ENCODE peak calls at places on chromosomes 13 and 19, in four cellular contexts. P is HCT116, S is H1, Y is HepG2. R is an unnamed sample.

GRCh38 chr19:9498183-9498902 is at the start of gene ZNF560:
- DNase-seq in P (no peak), S (peak; percentile 49), Y (no peak), R (peak; percentile 11)

GRCh38 chr13:47858678-47859050 is 142.4 kb downstream of the SUCLA2 start:
- DNase-seq in P (no peak), S (no peak), Y (no peak), R (no peak)

GRCh38 chr13:29535663-29536655 is 59.5 kb downstream of the SLC7A1 start:
- DNase-seq in P (no peak), S (no peak), Y (no peak), R (no peak)

GRCh38 chr19:48403606-48404005 is 10.1 kb downstream of the GRIN2D start:
- DNase-seq in P (no peak), S (peak; percentile 61), Y (peak; percentile 62), R (peak; percentile 62)

GRCh38 chr13:74134777-74135305 is 637 bp upstream of the KLF12 start:
- DNase-seq in P (no peak), S (peak; percentile 80), Y (no peak), R (no peak)

GRCh38 chr19:5665781-5666513 is 14.4 kb downstream of the MICOS13 start:
- DNase-seq in P (no peak), S (no peak), Y (peak; percentile 69), R (no peak)

GRCh38 chr19:12841094-12841493 is 2.8 kb downstream of the MAST1 start:
- DNase-seq in P (no peak), S (peak; percentile 96), Y (no peak), R (peak; percentile 76)

GRCh38 chr13:46348976-46349375 is 38.1 kb downstream of the RUBCNL start:
- DNase-seq in P (no peak), S (no peak), Y (no peak), R (no peak)

GRCh38 chr19:48813123-48813911 is 2.5 kb upstream of the BCAT2 start:
- DNase-seq in P (no peak), S (peak; percentile 69), Y (peak; percentile 43), R (peak; percentile 62)

GRCh38 chr13:42279080-42279479 is 7.1 kb downstream of the AKAP11 start:
- DNase-seq in P (no peak), S (no peak), Y (no peak), R (no peak)

GRCh38 chr19:8631425-8631819 is 989 bp downstream of the NFILZ start:
- DNase-seq in P (no peak), S (no peak), Y (peak; percentile 86), R (no peak)

GRCh38 chr19:41409288-41409687 is 11.7 kb downstream of the BCKDHA start:
- DNase-seq in P (peak; percentile 28), S (no peak), Y (peak; percentile 92), R (peak; percentile 49)

GRCh38 chr19:4473708-4474503 is 1.8 kb downstream of the HDGFL2 start:
- DNase-seq in P (no peak), S (peak; percentile 52), Y (no peak), R (no peak)

GRCh38 chr13:58254961-58255360 is 623.4 kb downstream of the PCDH17 start:
- DNase-seq in P (no peak), S (no peak), Y (no peak), R (no peak)

GRCh38 chr13:20181180-20181579 is 11.6 kb downstream of the GJB2 start:
- DNase-seq in P (no peak), S (no peak), Y (no peak), R (no peak)

GRCh38 chr13:33034061-33034460 is 17.8 kb downstream of the KL start:
- DNase-seq in P (no peak), S (no peak), Y (no peak), R (no peak)

GRCh38 chr19:19347401-19347800 is 26.8 kb downstream of the MAU2 start:
- DNase-seq in P (no peak), S (no peak), Y (no peak), R (no peak)

GRCh38 chr19:3479177-3479818 is 1.0 kb downstream of the SMIM24 start:
- DNase-seq in P (peak; percentile 27), S (peak; percentile 69), Y (no peak), R (peak; percentile 85)

GRCh38 chr19:33246729-33247440 is 21.2 kb upstream of the SLC7A10 start:
- DNase-seq in P (no peak), S (no peak), Y (no peak), R (no peak)

GRCh38 chr13:23750383-23751121 is 138.6 kb downstream of the MIPEP start:
- DNase-seq in P (no peak), S (no peak), Y (no peak), R (no peak)

DNA sequence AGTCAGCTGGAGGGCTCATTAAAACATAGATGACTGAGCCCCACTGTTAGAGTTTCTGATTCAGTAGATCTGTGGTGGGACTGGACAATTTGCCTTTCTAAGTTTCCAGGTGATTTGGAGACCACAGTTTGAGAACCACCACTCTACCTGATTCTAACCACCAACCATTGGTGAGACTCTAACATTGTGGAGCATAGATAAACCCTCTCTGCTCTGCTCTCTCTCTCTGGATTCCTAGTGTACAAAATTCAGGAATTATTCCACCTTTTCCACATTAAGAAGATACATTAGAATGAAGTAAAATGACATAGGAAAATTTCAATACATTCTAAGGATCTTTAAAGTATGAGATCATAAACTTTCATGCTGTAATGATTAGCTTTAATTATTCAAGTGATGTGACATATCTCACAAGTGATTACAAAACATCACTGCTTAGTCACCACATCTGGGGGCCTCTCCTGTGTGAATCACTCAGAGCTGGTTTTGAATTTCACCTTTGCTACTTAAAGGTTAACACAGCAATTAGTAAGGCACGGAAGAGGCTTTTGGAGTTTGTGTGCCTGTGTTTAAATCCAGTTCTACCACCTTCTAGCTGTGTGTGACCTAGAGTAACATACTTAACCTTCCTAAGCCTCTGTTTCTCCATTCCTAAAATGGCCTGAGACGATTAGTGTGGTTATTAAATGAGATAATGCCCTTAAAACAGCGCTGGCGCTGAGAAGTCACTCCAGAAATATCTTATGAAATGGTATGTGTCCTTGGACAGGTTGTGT is 78.5 kb upstream of the NBEA start:
- DNase-seq in P (peak; percentile 68), S (no peak), Y (peak; percentile 3), R (no peak)
- TF ChIP-seq FOSL1 in P (peak; percentile 87), S (no peak), Y (no peak), R (no peak)

GRCh38 chr13:35378939-35379338 is 97.5 kb downstream of the MAB21L1 start:
- DNase-seq in P (no peak), S (no peak), Y (no peak), R (no peak)
- TF ChIP-seq FOSL1 in P (no peak), S (no peak), Y (no peak), R (no peak)

DNA sequence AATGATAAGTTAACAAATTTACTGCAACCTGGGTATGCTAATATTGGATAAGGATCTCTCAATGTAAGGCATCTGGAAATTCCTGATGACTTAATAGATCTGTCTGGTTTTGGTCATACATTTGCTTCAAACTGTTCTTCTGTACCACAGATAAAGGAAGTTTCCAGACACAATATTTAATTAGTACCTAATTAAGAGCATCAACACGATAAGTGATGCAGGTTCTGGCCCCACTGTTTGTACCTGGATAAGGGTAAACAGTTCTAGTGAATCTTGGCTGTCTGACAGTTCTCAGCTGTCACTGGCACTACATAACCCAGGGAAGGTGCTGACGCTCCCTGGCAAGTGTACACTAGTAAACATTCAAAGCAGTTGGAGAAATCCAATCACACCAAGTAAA is 165.6 kb downstream of the MZT1 start:
- DNase-seq in P (no peak), S (no peak), Y (no peak), R (no peak)
- TF ChIP-seq FOSL1 in P (no peak), S (no peak), Y (no peak), R (no peak)

DNA sequence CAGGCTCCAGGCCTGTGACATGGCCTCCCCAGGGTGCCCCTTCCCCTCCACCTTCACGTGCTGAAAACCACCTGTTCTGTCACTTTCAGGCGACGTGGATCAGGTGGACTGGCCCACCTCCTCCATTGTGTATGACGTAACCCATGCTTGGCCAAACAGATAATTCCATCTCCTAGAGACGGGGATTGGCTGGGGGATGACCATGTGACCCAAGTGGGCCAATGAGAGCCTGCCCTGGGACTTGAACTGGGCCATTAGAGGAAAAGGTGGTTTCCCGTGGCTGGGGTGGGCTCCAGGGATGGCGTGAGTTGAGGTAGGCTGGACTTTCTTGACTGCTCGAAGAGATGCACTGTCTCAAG is 3.6 kb upstream of the ADAMTSL5 start:
- DNase-seq in P (no peak), S (no peak), Y (peak; percentile 44), R (peak; percentile 72)
- TF ChIP-seq FOSL1 in P (no peak), S (no peak), Y (no peak), R (no peak)

GRCh38 chr19:36605101-36605838 is at the start of gene ZNF382:
- DNase-seq in P (no peak), S (peak; percentile 60), Y (peak; percentile 63), R (no peak)

GRCh38 chr19:36605839-36606478 is 846 bp downstream of the ZNF382 start:
- DNase-seq in P (no peak), S (no peak), Y (no peak), R (no peak)

DNA sequence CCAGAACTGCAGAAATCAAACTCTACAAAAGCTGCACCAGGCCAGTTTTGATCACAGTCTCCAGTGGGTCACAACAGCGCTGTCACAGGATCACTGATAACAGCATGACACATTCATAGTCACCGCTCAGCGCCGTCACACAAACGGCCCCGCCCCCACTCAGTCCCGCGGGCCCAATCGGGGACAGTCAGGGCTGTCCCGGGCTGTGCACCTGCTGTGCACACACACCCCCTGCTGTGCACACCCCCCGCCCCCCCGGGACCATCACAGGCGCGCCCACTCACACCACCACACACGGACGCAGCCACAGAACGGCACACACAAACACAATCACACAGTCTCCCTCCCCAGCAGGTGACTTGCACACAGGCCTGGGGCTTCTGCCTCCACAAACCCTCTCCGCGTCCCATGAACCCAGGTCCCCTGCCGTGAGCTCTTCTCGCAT is 435 bp upstream of the ZNF382 start:
- DNase-seq in P (no peak), S (no peak), Y (peak; percentile 54), R (no peak)
- TF ChIP-seq FOSL1 in P (no peak), S (no peak), Y (no peak), R (peak; percentile 86)

GRCh38 chr13:114067886-114068722 is 64.3 kb downstream of the RASA3 start:
- DNase-seq in P (no peak), S (no peak), Y (no peak), R (no peak)
- TF ChIP-seq FOSL1 in P (no peak), S (no peak), Y (no peak), R (no peak)

R was measured in K562.